ENCODE peak calls at places on chromosomes 1 and 21, in eight cellular contexts. X, I, S, D, K, U, Z and F are unnamed samples. For H3K27me3, the result is how much of the 10 kb centered on the place peaks cover.

GRCh38 chr1:106721779-106722178 is 334.7 kb upstream of the PRMT6 start:
- DNase-seq in X (no peak), I (peak), S (no peak), D (no peak), K (no peak), U (no peak), Z (no peak), F (no peak)

GRCh38 chr1:13898406-13898805 is 198.4 kb downstream of the PRDM2 start:
- DNase-seq in X (no peak), I (no peak), S (no peak), D (no peak), K (no peak), U (no peak), Z (no peak), F (no peak)

GRCh38 chr1:71414229-71414628 is 333.4 kb upstream of the ZRANB2 start:
- DNase-seq in X (no peak), I (no peak), S (no peak), D (no peak), K (no peak), U (no peak), Z (no peak), F (no peak)

GRCh38 chr1:193105821-193106177 is 585 bp upstream of the GLRX2 start:
- DNase-seq in X (no peak), I (peak), S (no peak), D (no peak), K (no peak), U (no peak), Z (no peak), F (no peak)

GRCh38 chr21:35178812-35179211 is 129.7 kb upstream of the RUNX1 start:
- DNase-seq in X (no peak), I (peak), S (no peak), D (no peak), K (peak), U (no peak), Z (no peak), F (peak)

GRCh38 chr1:32627596-32628162 is 22.7 kb downstream of the ZBTB8OS start:
- DNase-seq in X (no peak), I (peak), S (no peak), D (no peak), K (no peak), U (peak), Z (no peak), F (no peak)

GRCh38 chr1:210342986-210343780 is 14.5 kb downstream of the HHAT start:
- DNase-seq in X (no peak), I (peak), S (no peak), D (no peak), K (no peak), U (peak), Z (no peak), F (no peak)

GRCh38 chr1:23718482-23718881 is 24.8 kb upstream of the ELOA start:
- DNase-seq in X (peak), I (peak), S (peak), D (peak), K (peak), U (no peak), Z (no peak), F (no peak)

GRCh38 chr1:39409055-39409816 is 82.2 kb upstream of the BMP8A start:
- DNase-seq in X (peak), I (peak), S (no peak), D (peak), K (peak), U (no peak), Z (no peak), F (peak)

GRCh38 chr1:237050185-237050584 is 8.2 kb downstream of the RYR2 start:
- DNase-seq in X (no peak), I (no peak), S (no peak), D (no peak), K (no peak), U (no peak), Z (no peak), F (no peak)

GRCh38 chr1:2933431-2934172 is 87.7 kb upstream of the ACTRT2 start:
- DNase-seq in X (no peak), I (no peak), S (no peak), D (no peak), K (no peak), U (no peak), Z (no peak), F (no peak)

GRCh38 chr1:29644812-29645211 is 408.5 kb downstream of the PTPRU start:
- DNase-seq in X (no peak), I (no peak), S (no peak), D (no peak), K (no peak), U (no peak), Z (no peak), F (no peak)

GRCh38 chr1:75672528-75673393 is 51.7 kb upstream of the ACADM start:
- DNase-seq in X (peak), I (peak), S (peak), D (no peak), K (peak), U (no peak), Z (peak), F (peak)

GRCh38 chr1:39102537-39103320 is 76.6 kb downstream of the NDUFS5 start:
- DNase-seq in X (peak), I (peak), S (peak), D (peak), K (peak), U (peak), Z (peak), F (peak)

GRCh38 chr1:218425647-218426342 is 80.7 kb downstream of the TGFB2 start:
- DNase-seq in X (no peak), I (peak), S (no peak), D (no peak), K (peak), U (no peak), Z (peak), F (peak)

GRCh38 chr1:165854101-165854845 is 26.9 kb downstream of the UCK2 start:
- DNase-seq in X (peak), I (peak), S (no peak), D (no peak), K (no peak), U (no peak), Z (peak), F (peak)

GRCh38 chr1:183810172-183810571 is 5.3 kb downstream of the RGL1 start:
- DNase-seq in X (no peak), I (no peak), S (no peak), D (no peak), K (no peak), U (peak), Z (no peak), F (no peak)

GRCh38 chr1:245673920-245674414 is 519.2 kb downstream of the KIF26B start:
- DNase-seq in X (no peak), I (peak), S (no peak), D (no peak), K (peak), U (peak), Z (no peak), F (no peak)

GRCh38 chr1:236370397-236370796 is 23.7 kb upstream of the EDARADD start:
- DNase-seq in X (no peak), I (no peak), S (no peak), D (no peak), K (peak), U (no peak), Z (no peak), F (no peak)

GRCh38 chr1:16120940-16121410 is 34.9 kb downstream of the EPHA2 start:
- DNase-seq in X (no peak), I (peak), S (no peak), D (no peak), K (peak), U (no peak), Z (peak), F (no peak)

GRCh38 chr1:119184972-119185371 is 44.5 kb upstream of the WARS2 start:
- DNase-seq in X (no peak), I (no peak), S (no peak), D (no peak), K (no peak), U (no peak), Z (no peak), F (no peak)

GRCh38 chr1:209367031-209367813 is 216.3 kb upstream of the CAMK1G start:
- DNase-seq in X (no peak), I (peak), S (no peak), D (no peak), K (no peak), U (no peak), Z (no peak), F (peak)

GRCh38 chr1:84573481-84573966 is 716 bp downstream of the CTBS start:
- DNase-seq in X (no peak), I (peak), S (no peak), D (no peak), K (no peak), U (no peak), Z (no peak), F (peak)

GRCh38 chr1:222372221-222372620 is 175.7 kb downstream of the HHIPL2 start:
- DNase-seq in X (no peak), I (peak), S (no peak), D (no peak), K (no peak), U (no peak), Z (no peak), F (no peak)

GRCh38 chr1:9150582-9151290 is 21.8 kb upstream of the GPR157 start:
- DNase-seq in X (no peak), I (peak), S (no peak), D (no peak), K (no peak), U (no peak), Z (no peak), F (no peak)

GRCh38 chr1:42264791-42265190 is 70.2 kb downstream of the FOXJ3 start:
- DNase-seq in X (peak), I (no peak), S (no peak), D (no peak), K (no peak), U (no peak), Z (no peak), F (no peak)

GRCh38 chr1:81512242-81512641 is 288.5 kb upstream of the ADGRL2 start:
- DNase-seq in X (no peak), I (no peak), S (no peak), D (no peak), K (no peak), U (no peak), Z (no peak), F (no peak)

GRCh38 chr1:85577421-85578320 is 2.9 kb upstream of the CCN1 start:
- DNase-seq in X (peak), I (peak), S (no peak), D (no peak), K (no peak), U (no peak), Z (no peak), F (peak)
- H2AFZ ChIP-seq in X (peak), I (no peak), S (no peak), D (peak), K (peak), U (peak), Z (peak), F (peak)

DNA sequence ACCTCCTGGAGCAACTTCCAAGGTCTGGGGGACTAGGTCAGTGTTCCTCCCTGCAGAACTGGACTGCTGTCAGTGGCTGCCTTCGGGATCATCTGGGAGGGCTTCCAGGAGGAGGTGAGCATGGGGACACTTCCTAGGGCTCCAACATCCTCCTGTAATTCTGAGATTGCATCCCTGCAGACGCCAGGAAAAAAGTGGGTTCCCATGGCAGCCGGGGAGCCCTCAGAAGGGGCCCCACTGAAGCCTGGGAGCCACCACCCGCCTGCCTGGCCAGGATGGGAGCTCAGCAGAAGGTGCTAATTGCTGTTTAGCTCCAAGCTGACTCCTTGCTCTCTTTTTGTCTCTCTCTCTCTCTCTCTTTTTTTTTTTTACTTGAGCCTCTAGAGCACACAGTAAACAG is 16.1 kb upstream of the ARF1 start:
- DNase-seq in X (no peak), I (no peak), S (no peak), D (no peak), K (no peak), U (no peak), Z (no peak), F (no peak)
- H3K27me3 ChIP-seq in X (half or more), I (under half), S (under half), D (under half), K (under half), U (under half), Z (under half), F (under half)

GRCh38 chr1:117061986-117062415 is 1.9 kb downstream of the TTF2 start:
- DNase-seq in X (no peak), I (peak), S (no peak), D (no peak), K (peak), U (peak), Z (no peak), F (peak)

GRCh38 chr1:117059678-117060440 is at the start of gene TTF2:
- DNase-seq in X (peak), I (peak), S (peak), D (peak), K (peak), U (peak), Z (peak), F (peak)

GRCh38 chr1:117060441-117061317 is 553 bp downstream of the TTF2 start:
- DNase-seq in X (no peak), I (peak), S (peak), D (no peak), K (peak), U (peak), Z (peak), F (peak)

GRCh38 chr1:117059334-117059677 is 820 bp upstream of the TTF2 start:
- DNase-seq in X (no peak), I (no peak), S (peak), D (no peak), K (peak), U (peak), Z (no peak), F (peak)

DNA sequence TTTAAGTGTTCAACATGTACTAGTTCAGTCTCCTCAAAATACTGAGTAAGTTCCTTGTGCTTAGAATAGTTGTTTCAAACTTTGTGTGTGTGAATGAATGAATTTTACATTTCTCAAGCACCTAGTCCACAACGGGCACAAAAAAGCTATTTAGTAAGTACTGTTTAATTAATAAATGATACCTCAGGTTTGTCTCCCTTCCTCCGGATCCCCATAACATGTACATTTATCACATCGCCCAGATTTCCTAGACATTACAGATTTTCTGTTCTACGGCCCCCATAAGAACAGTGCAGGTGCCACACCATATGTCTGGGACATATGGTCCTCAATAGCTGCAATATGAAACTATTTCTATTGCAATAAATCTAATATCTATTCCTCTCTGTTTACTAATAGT is 1.3 kb upstream of the TTF2 start:
- DNase-seq in X (no peak), I (no peak), S (no peak), D (no peak), K (peak), U (no peak), Z (no peak), F (no peak)
- H2AFZ ChIP-seq in X (no peak), I (peak), S (peak), D (peak), K (peak), U (peak), Z (peak), F (no peak)

DNA sequence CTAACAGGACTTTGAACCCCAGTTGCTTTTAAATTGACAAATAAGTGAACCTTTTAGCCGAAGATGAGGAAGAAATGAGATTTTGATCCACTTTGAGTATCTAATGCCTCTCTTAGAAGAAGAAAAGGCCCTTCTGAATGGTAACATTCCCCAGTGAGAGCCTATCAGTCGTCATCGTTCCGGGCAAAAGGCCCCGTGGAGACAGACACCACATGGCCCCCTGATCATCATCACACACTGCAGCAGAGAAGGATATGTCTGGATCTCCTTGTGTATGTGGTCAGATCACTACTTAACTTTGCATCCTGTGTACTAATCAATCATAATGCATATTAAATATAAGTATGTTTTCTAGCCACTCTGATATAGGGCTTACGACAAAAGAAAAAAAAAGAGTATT is 87.3 kb upstream of the SMYD2 start:
- DNase-seq in X (no peak), I (no peak), S (no peak), D (no peak), K (no peak), U (no peak), Z (no peak), F (no peak)
- H3K27me3 ChIP-seq in X (under half), I (half or more), S (under half), D (under half), K (half or more), U (under half), Z (under half), F (under half)

DNA sequence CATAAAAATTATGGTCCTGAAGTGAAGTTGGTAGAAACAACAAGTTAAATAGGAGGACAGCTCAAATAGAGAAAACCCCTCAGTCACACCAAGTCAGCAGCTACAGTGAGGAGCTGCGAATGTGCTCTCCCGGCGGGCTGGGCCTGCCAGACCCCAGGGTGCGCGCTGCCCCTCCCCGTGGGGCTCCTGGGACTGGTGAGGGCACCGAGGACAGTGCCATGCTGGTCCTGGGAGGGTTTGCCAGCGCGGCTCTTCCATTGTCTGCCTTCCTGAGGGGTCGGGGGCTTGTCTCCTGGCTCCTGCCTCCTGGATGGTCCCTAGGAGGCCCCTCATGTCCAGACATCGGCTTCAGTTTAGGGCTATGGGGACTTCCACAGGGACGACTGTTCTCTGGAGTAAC is 121.8 kb downstream of the PCBP3 start:
- DNase-seq in X (no peak), I (no peak), S (no peak), D (no peak), K (no peak), U (no peak), Z (no peak), F (no peak)
- H2AFZ ChIP-seq in X (no peak), I (no peak), S (no peak), D (no peak), K (no peak), U (no peak), Z (no peak), F (no peak)